ENCODE peak calls at places on chromosomes 3 and 15, in four cellular contexts. One of them, this sample, is unnamed.

GRCh38 chr3:120622870-120623718 is 27.0 kb downstream of the NDUFB4 start:
- DNase-seq in HCT116: peak
- DNase-seq in heart left ventricle: no peak
- DNase-seq in cardiac muscle cell: no peak
- DNase-seq in this sample: peak

GRCh38 chr15:98872777-98873176 is 134.8 kb downstream of the PGPEP1L start:
- DNase-seq in HCT116: no peak
- DNase-seq in heart left ventricle: no peak
- DNase-seq in cardiac muscle cell: no peak
- DNase-seq in this sample: no peak

GRCh38 chr15:59456114-59456513 is 18.1 kb downstream of the FAM81A start:
- DNase-seq in HCT116: peak
- DNase-seq in heart left ventricle: no peak
- DNase-seq in cardiac muscle cell: no peak
- DNase-seq in this sample: no peak

GRCh38 chr3:43317461-43318316 is 31.3 kb downstream of the SNRK start:
- DNase-seq in HCT116: no peak
- DNase-seq in heart left ventricle: peak
- DNase-seq in cardiac muscle cell: no peak
- DNase-seq in this sample: no peak

GRCh38 chr3:43023766-43024165 is 44.7 kb downstream of the GASK1A start:
- DNase-seq in HCT116: no peak
- DNase-seq in heart left ventricle: no peak
- DNase-seq in cardiac muscle cell: no peak
- DNase-seq in this sample: no peak

GRCh38 chr3:83500422-83500821 is 1458.4 kb upstream of the CADM2 start:
- DNase-seq in HCT116: no peak
- DNase-seq in heart left ventricle: no peak
- DNase-seq in cardiac muscle cell: no peak
- DNase-seq in this sample: no peak

GRCh38 chr3:16338124-16338523 is 73.1 kb downstream of the OXNAD1 start:
- DNase-seq in HCT116: no peak
- DNase-seq in heart left ventricle: no peak
- DNase-seq in cardiac muscle cell: no peak
- DNase-seq in this sample: no peak

GRCh38 chr3:60579734-60580133 is 671.5 kb downstream of the FHIT start:
- DNase-seq in HCT116: no peak
- DNase-seq in heart left ventricle: no peak
- DNase-seq in cardiac muscle cell: no peak
- DNase-seq in this sample: peak

GRCh38 chr3:186790261-186790981 is 7.0 kb downstream of the EIF4A2 start:
- DNase-seq in HCT116: no peak
- DNase-seq in heart left ventricle: no peak
- DNase-seq in cardiac muscle cell: peak
- DNase-seq in this sample: no peak

GRCh38 chr15:80925597-80926059 is 64.0 kb downstream of the MESD start:
- DNase-seq in HCT116: no peak
- DNase-seq in heart left ventricle: no peak
- DNase-seq in cardiac muscle cell: no peak
- DNase-seq in this sample: no peak

GRCh38 chr3:158267015-158267414 is 157.1 kb downstream of the RSRC1 start:
- DNase-seq in HCT116: no peak
- DNase-seq in heart left ventricle: no peak
- DNase-seq in cardiac muscle cell: no peak
- DNase-seq in this sample: no peak

GRCh38 chr3:33438284-33438668 is 1.9 kb downstream of the UBP1 start:
- DNase-seq in HCT116: no peak
- DNase-seq in heart left ventricle: no peak
- DNase-seq in cardiac muscle cell: peak
- DNase-seq in this sample: no peak

GRCh38 chr3:66376568-66376967 is 124.3 kb downstream of the LRIG1 start:
- DNase-seq in HCT116: peak
- DNase-seq in heart left ventricle: no peak
- DNase-seq in cardiac muscle cell: peak
- DNase-seq in this sample: no peak

GRCh38 chr3:15858547-15859506 is 61.0 kb upstream of the ANKRD28 start:
- DNase-seq in HCT116: no peak
- DNase-seq in heart left ventricle: peak
- DNase-seq in cardiac muscle cell: peak
- DNase-seq in this sample: no peak

GRCh38 chr3:62805578-62805977 is 69.6 kb downstream of the CADPS start:
- DNase-seq in HCT116: no peak
- DNase-seq in heart left ventricle: no peak
- DNase-seq in cardiac muscle cell: peak
- DNase-seq in this sample: no peak

GRCh38 chr3:96813134-96813819 is 1.1 kb upstream of the EPHA6 start:
- DNase-seq in HCT116: no peak
- DNase-seq in heart left ventricle: peak
- DNase-seq in cardiac muscle cell: peak
- DNase-seq in this sample: no peak

GRCh38 chr15:74780983-74781672 is 752 bp upstream of the CSK start:
- DNase-seq in HCT116: no peak
- DNase-seq in heart left ventricle: no peak
- DNase-seq in cardiac muscle cell: peak
- DNase-seq in this sample: no peak

GRCh38 chr15:47820047-47820779 is 102.9 kb downstream of the SEMA6D start:
- DNase-seq in HCT116: no peak
- DNase-seq in heart left ventricle: no peak
- DNase-seq in cardiac muscle cell: no peak
- DNase-seq in this sample: no peak

GRCh38 chr15:29134641-29135071 is 135.0 kb downstream of the NSMCE3 start:
- DNase-seq in HCT116: no peak
- DNase-seq in heart left ventricle: no peak
- DNase-seq in cardiac muscle cell: no peak
- DNase-seq in this sample: no peak

GRCh38 chr3:149010504-149010951 is 19.2 kb downstream of the GYG1 start:
- DNase-seq in HCT116: no peak
- DNase-seq in heart left ventricle: no peak
- DNase-seq in cardiac muscle cell: no peak
- DNase-seq in this sample: no peak

GRCh38 chr3:118991775-118992174 is 42.9 kb downstream of the IGSF11 start:
- DNase-seq in HCT116: no peak
- DNase-seq in heart left ventricle: no peak
- DNase-seq in cardiac muscle cell: no peak
- DNase-seq in this sample: no peak

GRCh38 chr3:53890726-53891499 is 746 bp downstream of the SELENOK start:
- DNase-seq in HCT116: peak
- DNase-seq in heart left ventricle: no peak
- DNase-seq in cardiac muscle cell: no peak
- DNase-seq in this sample: no peak

GRCh38 chr15:42037650-42038049 is 16.8 kb upstream of the PLA2G4E start:
- DNase-seq in HCT116: no peak
- DNase-seq in heart left ventricle: no peak
- DNase-seq in cardiac muscle cell: no peak
- DNase-seq in this sample: no peak

GRCh38 chr15:87207945-87208580 is 1048.5 kb downstream of the NTRK3 start:
- DNase-seq in HCT116: no peak
- DNase-seq in heart left ventricle: no peak
- DNase-seq in cardiac muscle cell: no peak
- DNase-seq in this sample: peak

GRCh38 chr3:46536758-46537157 is 29.3 kb downstream of the LRRC2 start:
- DNase-seq in HCT116: no peak
- DNase-seq in heart left ventricle: no peak
- DNase-seq in cardiac muscle cell: no peak
- DNase-seq in this sample: no peak

GRCh38 chr15:50418041-50418583 is 6.1 kb upstream of the USP8 start:
- DNase-seq in HCT116: peak
- DNase-seq in heart left ventricle: no peak
- DNase-seq in cardiac muscle cell: no peak
- DNase-seq in this sample: no peak

GRCh38 chr15:91252322-91252721 is 152.3 kb downstream of the SV2B start:
- DNase-seq in HCT116: no peak
- DNase-seq in heart left ventricle: no peak
- DNase-seq in cardiac muscle cell: no peak
- DNase-seq in this sample: no peak

GRCh38 chr3:47443611-47443995 is 32.1 kb downstream of the SCAP start:
- DNase-seq in HCT116: no peak
- DNase-seq in heart left ventricle: no peak
- DNase-seq in cardiac muscle cell: no peak
- DNase-seq in this sample: no peak

GRCh38 chr3:15329058-15330005 is 3.1 kb downstream of the SH3BP5 start:
- DNase-seq in HCT116: no peak
- DNase-seq in heart left ventricle: no peak
- DNase-seq in cardiac muscle cell: no peak
- DNase-seq in this sample: no peak

GRCh38 chr15:64618569-64618968 is 156.8 kb downstream of the RBPMS2 start:
- DNase-seq in HCT116: no peak
- DNase-seq in heart left ventricle: no peak
- DNase-seq in cardiac muscle cell: no peak
- DNase-seq in this sample: no peak
- H3K4me3 ChIP-seq in HCT116: no peak
- H3K4me3 ChIP-seq in heart left ventricle: no peak
- H3K4me3 ChIP-seq in cardiac muscle cell: no peak
- H3K4me3 ChIP-seq in this sample: no peak

GRCh38 chr15:61216519-61216918 is 12.6 kb downstream of the RORA start:
- DNase-seq in HCT116: no peak
- DNase-seq in heart left ventricle: no peak
- DNase-seq in cardiac muscle cell: no peak
- DNase-seq in this sample: no peak
- TF ChIP-seq CTCF in HCT116: no peak
- TF ChIP-seq CTCF in heart left ventricle: no peak
- TF ChIP-seq CTCF in cardiac muscle cell: no peak
- TF ChIP-seq CTCF in this sample: no peak

DNA sequence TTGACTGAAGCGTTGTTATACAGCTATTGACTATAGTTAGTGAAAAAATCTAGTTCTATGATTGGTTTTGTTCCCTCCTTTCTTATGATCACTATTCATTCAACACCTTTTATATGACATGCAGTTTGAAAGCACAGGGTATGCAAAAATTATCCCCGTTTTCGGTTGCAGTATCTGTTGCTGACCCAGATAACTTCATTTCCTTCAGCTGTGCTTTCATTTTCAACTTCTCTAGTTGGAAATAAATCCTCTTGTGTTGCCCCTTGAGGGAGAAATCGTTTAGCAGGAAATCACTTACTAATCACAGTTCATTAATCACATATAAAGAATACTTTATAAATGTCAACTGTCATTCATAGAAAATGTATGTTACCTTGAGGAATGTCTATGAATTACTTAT is 55.1 kb downstream of the MBNL1 start:
- DNase-seq in HCT116: no peak
- DNase-seq in heart left ventricle: no peak
- DNase-seq in cardiac muscle cell: no peak
- DNase-seq in this sample: no peak
- H3K4me3 ChIP-seq in HCT116: no peak
- H3K4me3 ChIP-seq in heart left ventricle: peak
- H3K4me3 ChIP-seq in cardiac muscle cell: no peak
- H3K4me3 ChIP-seq in this sample: no peak

DNA sequence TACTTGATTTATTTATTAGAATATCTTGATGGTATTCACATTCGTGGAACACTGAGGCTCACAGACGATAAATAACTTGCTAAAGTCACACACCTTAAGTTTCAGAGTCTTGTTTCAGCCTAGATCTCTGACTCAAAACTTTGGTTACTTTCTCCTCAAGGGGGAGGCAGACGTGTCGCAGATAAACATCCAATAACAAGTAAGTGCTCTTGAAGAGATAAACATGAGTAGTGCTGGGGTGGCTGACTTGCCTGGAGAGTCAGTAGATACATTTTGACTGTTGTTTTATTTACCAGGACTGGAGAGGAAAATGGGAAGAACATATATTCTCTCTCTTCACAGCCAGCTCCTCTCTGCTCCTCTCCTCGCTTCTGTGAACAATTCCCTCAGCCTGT is 31.3 kb downstream of the FBXO45 start:
- DNase-seq in HCT116: no peak
- DNase-seq in heart left ventricle: no peak
- DNase-seq in cardiac muscle cell: no peak
- DNase-seq in this sample: no peak
- TF ChIP-seq CTCF in HCT116: no peak
- TF ChIP-seq CTCF in heart left ventricle: no peak
- TF ChIP-seq CTCF in cardiac muscle cell: no peak
- TF ChIP-seq CTCF in this sample: no peak

DNA sequence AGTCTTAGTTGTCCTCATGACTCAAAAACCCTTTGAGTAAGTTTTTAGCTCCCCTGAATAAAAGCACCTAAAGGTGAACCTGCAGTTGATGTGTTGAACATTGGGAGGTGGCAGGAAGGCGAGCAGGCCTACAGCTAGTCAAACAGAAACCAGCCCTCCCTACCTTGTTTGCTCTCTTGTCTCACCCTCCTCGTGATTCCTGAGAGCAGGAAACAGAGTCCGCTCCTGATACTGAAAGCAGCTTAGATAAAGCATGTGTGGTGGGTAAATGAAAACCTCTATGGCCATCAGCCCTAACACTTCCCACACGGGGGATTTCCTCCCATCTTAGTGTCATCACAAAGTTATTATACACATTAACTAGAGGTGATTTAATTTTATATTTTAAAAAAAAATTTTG is 21.8 kb upstream of the CLDN18 start:
- DNase-seq in HCT116: no peak
- DNase-seq in heart left ventricle: no peak
- DNase-seq in cardiac muscle cell: no peak
- DNase-seq in this sample: no peak
- H3K4me3 ChIP-seq in HCT116: no peak
- H3K4me3 ChIP-seq in heart left ventricle: no peak
- H3K4me3 ChIP-seq in cardiac muscle cell: no peak
- H3K4me3 ChIP-seq in this sample: no peak

DNA sequence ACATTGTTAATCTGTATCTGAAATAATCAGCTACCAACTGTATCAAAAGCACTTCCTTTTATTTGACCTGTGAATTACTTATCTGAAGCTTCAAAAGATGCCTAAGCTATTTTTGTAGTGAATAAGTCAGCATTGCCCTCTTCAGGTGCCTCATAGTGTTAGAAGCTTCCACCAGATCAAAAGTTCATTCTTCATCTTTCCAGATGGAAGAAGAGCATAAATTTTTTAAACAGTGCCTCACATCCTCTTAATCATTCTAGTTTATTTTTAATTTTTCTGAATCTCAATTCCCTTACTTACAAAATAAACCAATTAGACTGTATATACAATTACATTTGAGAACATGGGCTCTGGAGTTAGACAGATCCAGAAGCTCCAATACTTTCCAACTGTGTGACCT is 65.0 kb downstream of the MYO5A start:
- DNase-seq in HCT116: no peak
- DNase-seq in heart left ventricle: no peak
- DNase-seq in cardiac muscle cell: no peak
- DNase-seq in this sample: no peak
- TF ChIP-seq CTCF in HCT116: peak
- TF ChIP-seq CTCF in heart left ventricle: peak
- TF ChIP-seq CTCF in cardiac muscle cell: no peak
- TF ChIP-seq CTCF in this sample: no peak

This sample was measured in AG04449.